ENCODE peak calls at places on chromosomes 6 and 20, in ten cellular contexts. J is foreskin keratinocyte; R is stimulated activated naive CD8-positive, alpha-beta T cell treated with anti-CD3 and anti-CD28 coated beads, Interleukin-15, Interleukin-2, amounts not matched to agents 100 U/mL and 50 U/mL, for 24 hours; D is mesendoderm; Z is endothelial cell of umbilical vein; C is germinal center; O is CD8-positive, alpha-beta memory T cell; G is H9; K is NCI-H1105; N is posterior cingulate gyrus. Y is an unnamed sample.

GRCh38 chr6:42522021-42522420 is 41.8 kb upstream of the UBR2 start:
- DNase-seq in J (no peak), R (no peak), D (no peak), Z (no peak), C (no peak), O (no peak), G (no peak), K (no peak), N (no peak), Y (no peak)

GRCh38 chr6:18897350-18897749 is 510.2 kb downstream of the RNF144B start:
- DNase-seq in J (no peak), R (no peak), D (peak), Z (no peak), C (no peak), O (no peak), G (peak), K (no peak), N (no peak), Y (no peak)

GRCh38 chr6:85113934-85114582 is 335.8 kb upstream of the NT5E start:
- DNase-seq in J (peak), R (no peak), D (no peak), Z (no peak), C (no peak), O (no peak), G (no peak), K (peak), N (no peak), Y (peak)

GRCh38 chr6:3825851-3826581 is 23.2 kb upstream of the FAM50B start:
- DNase-seq in J (peak), R (no peak), D (peak), Z (peak), C (no peak), O (no peak), G (no peak), K (no peak), N (peak), Y (no peak)

GRCh38 chr6:33290459-33290858 is 1.1 kb downstream of the PFDN6 start:
- DNase-seq in J (no peak), R (no peak), D (no peak), Z (no peak), C (no peak), O (no peak), G (no peak), K (no peak), N (no peak), Y (no peak)

GRCh38 chr20:48025061-48025515 is 239.8 kb upstream of the SULF2 start:
- DNase-seq in J (no peak), R (no peak), D (peak), Z (no peak), C (no peak), O (no peak), G (peak), K (no peak), N (no peak), Y (no peak)

GRCh38 chr20:56689318-56689717 is 60.2 kb downstream of the TFAP2C start:
- DNase-seq in J (peak), R (no peak), D (peak), Z (no peak), C (no peak), O (no peak), G (no peak), K (no peak), N (no peak), Y (no peak)

GRCh38 chr6:52598123-52598823 is 21.4 kb upstream of the TRAM2 start:
- DNase-seq in J (peak), R (peak), D (peak), Z (peak), C (peak), O (peak), G (peak), K (no peak), N (peak), Y (no peak)

GRCh38 chr6:76876922-76877553 is 586.3 kb downstream of the HTR1B start:
- DNase-seq in J (peak), R (no peak), D (peak), Z (peak), C (no peak), O (no peak), G (peak), K (peak), N (no peak), Y (peak)

GRCh38 chr20:46028110-46028509 is 905 bp upstream of the SLC12A5 start:
- DNase-seq in J (no peak), R (no peak), D (no peak), Z (no peak), C (no peak), O (no peak), G (no peak), K (no peak), N (no peak), Y (no peak)

GRCh38 chr20:11651138-11651537 is 266.6 kb upstream of the BTBD3 start:
- DNase-seq in J (no peak), R (no peak), D (no peak), Z (no peak), C (no peak), O (no peak), G (no peak), K (no peak), N (no peak), Y (no peak)

GRCh38 chr6:30169658-30170614 is 6.6 kb downstream of the TRIM15 start:
- DNase-seq in J (peak), R (no peak), D (peak), Z (peak), C (peak), O (peak), G (no peak), K (peak), N (no peak), Y (peak)

GRCh38 chr6:21033095-21033494 is 498.8 kb downstream of the CDKAL1 start:
- DNase-seq in J (no peak), R (no peak), D (no peak), Z (no peak), C (no peak), O (no peak), G (no peak), K (no peak), N (no peak), Y (no peak)